ENCODE peak calls at places on chromosomes 12 and 14, in ten cellular contexts. J is choroid plexus epithelial cell, R is lung, E is A549, G is esophagus squamous epithelium, B is GM20000, M is body of pancreas, C is endothelial cell, X is Panc1, N is tibial artery. U is an unnamed sample.

GRCh38 chr14:77036484-77037337 is 8.2 kb upstream of the IRF2BPL start:
- DNase-seq in J (no peak), R (no peak), E (no peak), G (no peak), B (peak), M (no peak), C (no peak), X (no peak), N (no peak), U (no peak)

GRCh38 chr12:55743131-55743921 is 404 bp downstream of the GDF11 start:
- DNase-seq in J (peak), R (no peak), E (peak), G (no peak), B (peak), M (peak), C (peak), X (no peak), N (no peak), U (peak)

GRCh38 chr14:98210045-98210678 is 1061.8 kb downstream of the BCL11B start:
- DNase-seq in J (no peak), R (no peak), E (no peak), G (no peak), B (no peak), M (no peak), C (no peak), X (no peak), N (no peak), U (no peak)

GRCh38 chr14:31969371-31969770 is 107.7 kb upstream of the ARHGAP5 start:
- DNase-seq in J (no peak), R (no peak), E (no peak), G (no peak), B (no peak), M (no peak), C (no peak), X (no peak), N (no peak), U (no peak)

GRCh38 chr12:57177354-57177753 is 29.9 kb upstream of the LRP1-AS start:
- DNase-seq in J (no peak), R (no peak), E (no peak), G (no peak), B (no peak), M (no peak), C (no peak), X (no peak), N (no peak), U (no peak)

GRCh38 chr12:103665971-103666370 is 78.9 kb downstream of the STAB2 start:
- DNase-seq in J (no peak), R (no peak), E (no peak), G (no peak), B (no peak), M (no peak), C (no peak), X (no peak), N (no peak), U (no peak)

GRCh38 chr12:88325076-88325827 is 183.1 kb downstream of the TMTC3 start:
- DNase-seq in J (peak), R (no peak), E (peak), G (no peak), B (no peak), M (no peak), C (no peak), X (no peak), N (no peak), U (no peak)

GRCh38 chr12:110600254-110600653 is 13.7 kb upstream of the TCTN1 start:
- DNase-seq in J (peak), R (no peak), E (peak), G (no peak), B (peak), M (no peak), C (no peak), X (no peak), N (no peak), U (no peak)

GRCh38 chr12:33650832-33651231 is 211.2 kb upstream of the SYT10 start:
- DNase-seq in J (no peak), R (no peak), E (no peak), G (no peak), B (no peak), M (no peak), C (no peak), X (no peak), N (no peak), U (no peak)

GRCh38 chr12:58487280-58488141 is 432.8 kb downstream of the LRIG3 start:
- DNase-seq in J (peak), R (no peak), E (no peak), G (no peak), B (no peak), M (no peak), C (no peak), X (no peak), N (no peak), U (no peak)

GRCh38 chr14:100138082-100138787 is 21.2 kb downstream of the DEGS2 start:
- DNase-seq in J (no peak), R (no peak), E (no peak), G (no peak), B (peak), M (no peak), C (no peak), X (no peak), N (no peak), U (peak)

GRCh38 chr14:21093769-21094681 is 4.4 kb downstream of the ZNF219 start:
- DNase-seq in J (no peak), R (no peak), E (no peak), G (no peak), B (no peak), M (no peak), C (no peak), X (no peak), N (no peak), U (no peak)

GRCh38 chr12:75712223-75712622 is 200.8 kb upstream of the KRR1 start:
- DNase-seq in J (no peak), R (no peak), E (no peak), G (no peak), B (no peak), M (no peak), C (no peak), X (peak), N (no peak), U (peak)

GRCh38 chr14:73879027-73879426 is 7.6 kb upstream of the ZNF410 start:
- DNase-seq in J (peak), R (no peak), E (no peak), G (no peak), B (no peak), M (no peak), C (no peak), X (no peak), N (no peak), U (no peak)

GRCh38 chr14:101595887-101596721 is 34.8 kb downstream of the DIO3 start:
- DNase-seq in J (no peak), R (no peak), E (no peak), G (no peak), B (no peak), M (no peak), C (no peak), X (no peak), N (no peak), U (no peak)

GRCh38 chr12:108649668-108650067 is 16.0 kb upstream of the SELPLG start:
- DNase-seq in J (peak), R (no peak), E (no peak), G (no peak), B (no peak), M (no peak), C (no peak), X (no peak), N (no peak), U (no peak)

GRCh38 chr12:100790558-100790957 is 4.0 kb upstream of the ANO4 start:
- DNase-seq in J (no peak), R (no peak), E (no peak), G (no peak), B (no peak), M (no peak), C (no peak), X (no peak), N (no peak), U (no peak)
- TF ChIP-seq CTCF in J (no peak), R (no peak), E (no peak), G (no peak), B (no peak), M (no peak), C (no peak), X (no peak), N (no peak), U (no peak)

DNA sequence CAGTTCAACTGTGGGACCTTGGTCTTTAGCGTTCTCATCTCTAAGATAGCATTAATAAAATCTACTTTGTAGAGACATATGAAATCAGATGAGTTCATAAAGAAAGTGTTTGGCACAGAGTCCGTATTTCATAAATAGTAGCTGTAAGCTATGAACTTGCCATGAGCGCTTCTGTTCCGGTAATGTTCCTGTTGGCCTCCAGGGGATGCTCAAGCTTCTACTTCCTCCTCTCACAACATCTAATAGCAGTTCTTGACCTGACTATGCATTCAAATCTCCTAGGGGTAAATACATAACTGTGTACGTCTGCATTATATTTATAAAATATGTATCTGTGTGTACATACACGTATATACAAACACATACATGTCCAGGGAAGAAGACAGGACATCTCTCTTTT is 288.2 kb upstream of the TMPO start:
- DNase-seq in J (peak), R (no peak), E (no peak), G (no peak), B (no peak), M (no peak), C (no peak), X (no peak), N (no peak), U (no peak)
- TF ChIP-seq CTCF in J (peak), R (no peak), E (peak), G (peak), B (no peak), M (peak), C (peak), X (peak), N (no peak), U (no peak)

GRCh38 chr12:15636060-15636890 is 152.9 kb downstream of the EPS8 start:
- DNase-seq in J (peak), R (no peak), E (no peak), G (no peak), B (no peak), M (no peak), C (no peak), X (no peak), N (no peak), U (no peak)
- TF ChIP-seq CTCF in J (no peak), R (no peak), E (no peak), G (no peak), B (no peak), M (no peak), C (no peak), X (no peak), N (no peak), U (no peak)

GRCh38 chr12:96257550-96258392 is 63.6 kb downstream of the ELK3 start:
- DNase-seq in J (peak), R (no peak), E (no peak), G (no peak), B (no peak), M (no peak), C (no peak), X (no peak), N (no peak), U (no peak)

GRCh38 chr12:96256672-96257361 is 62.6 kb downstream of the ELK3 start:
- DNase-seq in J (no peak), R (no peak), E (no peak), G (no peak), B (no peak), M (no peak), C (no peak), X (no peak), N (no peak), U (no peak)

GRCh38 chr12:96261557-96261956 is 67.4 kb downstream of the ELK3 start:
- DNase-seq in J (no peak), R (no peak), E (no peak), G (no peak), B (no peak), M (no peak), C (no peak), X (no peak), N (no peak), U (no peak)

GRCh38 chr12:96260644-96261043 is 66.5 kb downstream of the ELK3 start:
- DNase-seq in J (no peak), R (no peak), E (no peak), G (no peak), B (no peak), M (no peak), C (no peak), X (no peak), N (no peak), U (no peak)

GRCh38 chr12:96258451-96258933 is 64.3 kb downstream of the ELK3 start:
- DNase-seq in J (peak), R (no peak), E (no peak), G (no peak), B (no peak), M (peak), C (no peak), X (no peak), N (peak), U (no peak)
- TF ChIP-seq CTCF in J (no peak), R (no peak), E (no peak), G (no peak), B (no peak), M (no peak), C (no peak), X (no peak), N (no peak), U (no peak)

GRCh38 chr14:35985504-35986218 is 159.5 kb downstream of the BRMS1L start:
- DNase-seq in J (peak), R (no peak), E (peak), G (no peak), B (no peak), M (no peak), C (no peak), X (no peak), N (no peak), U (no peak)
- TF ChIP-seq CTCF in J (no peak), R (no peak), E (no peak), G (no peak), B (no peak), M (no peak), C (no peak), X (no peak), N (no peak), U (no peak)

GRCh38 chr12:81229718-81230117 is 151.8 kb downstream of the ACSS3 start:
- DNase-seq in J (no peak), R (no peak), E (no peak), G (no peak), B (no peak), M (no peak), C (no peak), X (no peak), N (no peak), U (no peak)

DNA sequence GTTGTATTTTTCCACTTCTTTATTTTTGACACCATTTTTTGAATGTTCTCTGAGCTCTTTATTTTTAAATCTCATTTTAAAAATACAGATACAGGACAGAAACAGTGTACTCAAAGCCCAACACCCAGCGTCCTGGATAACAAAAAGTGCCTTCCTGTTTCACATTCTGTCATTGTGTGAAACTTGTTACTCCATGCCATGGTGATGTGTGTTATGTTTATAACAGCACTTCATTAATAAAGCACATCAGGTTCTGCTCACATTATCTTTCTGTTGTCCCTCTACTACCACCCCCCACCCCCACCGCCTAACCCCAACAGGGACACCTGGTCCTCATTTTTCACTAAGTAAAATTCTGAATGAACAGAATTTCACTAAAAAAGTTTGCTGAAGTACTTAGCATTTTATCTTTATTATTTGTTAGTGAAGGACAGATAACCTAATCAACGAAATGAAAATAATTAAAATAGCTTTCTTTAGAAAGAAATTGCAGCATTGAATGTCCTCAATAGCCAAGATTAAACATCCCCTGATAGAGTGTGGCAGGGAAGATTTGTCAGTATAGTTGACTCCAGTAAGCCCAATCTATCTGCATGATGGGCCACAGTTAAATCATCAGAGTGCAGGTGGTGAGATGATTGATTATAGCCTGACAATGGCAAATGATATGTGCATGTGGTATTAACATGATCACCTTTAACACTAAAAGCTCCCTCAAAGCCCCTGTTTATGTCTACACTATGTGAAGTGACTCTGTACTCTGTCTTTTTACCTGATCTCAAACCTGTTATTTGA is 153.9 kb downstream of the ACSS3 start:
- DNase-seq in J (no peak), R (no peak), E (no peak), G (no peak), B (no peak), M (no peak), C (no peak), X (no peak), N (no peak), U (no peak)
- TF ChIP-seq CTCF in J (no peak), R (no peak), E (no peak), G (no peak), B (no peak), M (no peak), C (no peak), X (no peak), N (no peak), U (no peak)

GRCh38 chr12:63416788-63417187 is 251.5 kb downstream of the DPY19L2 start:
- DNase-seq in J (no peak), R (no peak), E (no peak), G (no peak), B (no peak), M (no peak), C (no peak), X (no peak), N (no peak), U (no peak)

GRCh38 chr12:63419119-63419518 is 249.2 kb downstream of the DPY19L2 start:
- DNase-seq in J (no peak), R (no peak), E (no peak), G (no peak), B (no peak), M (no peak), C (no peak), X (peak), N (no peak), U (peak)

GRCh38 chr12:63423839-63424238 is 244.5 kb downstream of the DPY19L2 start:
- DNase-seq in J (no peak), R (no peak), E (no peak), G (no peak), B (no peak), M (no peak), C (no peak), X (no peak), N (no peak), U (no peak)

GRCh38 chr12:63415357-63415756 is 252.9 kb downstream of the DPY19L2 start:
- DNase-seq in J (no peak), R (no peak), E (no peak), G (no peak), B (no peak), M (no peak), C (no peak), X (no peak), N (no peak), U (no peak)

DNA sequence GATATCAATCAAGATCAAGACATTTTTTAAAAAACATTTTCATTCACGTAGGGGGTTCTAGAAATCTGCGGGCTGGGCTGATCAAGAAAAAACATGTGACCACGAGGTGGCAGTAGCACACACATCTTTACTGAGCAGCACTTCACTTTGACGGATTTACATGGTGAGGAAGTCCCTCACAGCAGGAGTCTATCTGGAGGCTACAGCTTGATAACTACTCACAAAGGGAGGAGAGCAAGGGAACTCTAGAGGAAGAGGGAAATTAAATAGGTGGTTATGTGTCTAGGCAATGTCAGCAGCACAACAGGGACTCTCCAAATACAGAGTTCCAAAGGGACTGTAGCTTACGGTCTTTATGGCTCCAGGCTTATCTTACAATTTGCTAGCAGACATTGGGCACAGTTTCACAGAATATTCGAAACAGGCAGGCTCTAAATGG is 248.1 kb downstream of the DPY19L2 start:
- DNase-seq in J (peak), R (no peak), E (peak), G (no peak), B (peak), M (peak), C (peak), X (peak), N (no peak), U (peak)
- TF ChIP-seq CTCF in J (peak), R (peak), E (peak), G (peak), B (peak), M (peak), C (peak), X (peak), N (peak), U (no peak)

GRCh38 chr12:52975820-52976573 is 27.1 kb downstream of the KRT18 start:
- DNase-seq in J (peak), R (no peak), E (no peak), G (no peak), B (no peak), M (no peak), C (peak), X (no peak), N (no peak), U (peak)
- TF ChIP-seq CTCF in J (peak), R (no peak), E (peak), G (peak), B (no peak), M (no peak), C (no peak), X (no peak), N (no peak), U (no peak)

GRCh38 chr14:30610719-30611388 is 11.3 kb upstream of the SCFD1 start:
- DNase-seq in J (peak), R (peak), E (peak), G (no peak), B (peak), M (peak), C (peak), X (no peak), N (peak), U (peak)
- TF ChIP-seq CTCF in J (peak), R (peak), E (peak), G (no peak), B (peak), M (peak), C (no peak), X (peak), N (no peak), U (no peak)

DNA sequence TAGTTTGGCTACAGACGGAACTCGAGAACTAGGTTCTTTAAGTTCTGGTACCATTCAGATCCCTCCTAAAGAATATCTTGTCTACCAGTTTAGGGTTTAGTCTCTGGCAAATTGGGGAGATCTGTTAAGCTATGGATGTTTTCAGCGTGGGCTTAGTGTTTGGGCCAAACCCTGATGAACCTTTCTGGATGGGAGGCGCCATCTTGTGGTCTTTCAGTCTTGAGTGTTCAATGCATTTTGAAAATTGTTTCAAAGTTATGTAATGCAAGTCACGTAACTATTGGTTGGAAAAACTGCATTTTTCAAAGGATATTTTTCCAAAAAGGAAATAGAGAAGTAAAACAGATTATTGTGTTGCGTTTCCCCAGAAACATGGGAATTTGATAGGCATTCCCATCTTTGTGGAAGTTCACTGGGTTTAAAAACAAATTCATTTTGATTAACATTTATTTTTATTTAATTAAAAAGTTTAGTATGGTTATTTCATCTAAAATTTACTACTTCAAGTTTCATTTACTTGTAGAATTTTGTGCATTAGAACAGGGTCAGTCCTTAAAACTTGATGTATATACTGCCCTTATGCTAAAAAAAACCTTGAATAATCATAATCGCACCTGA is 169.0 kb downstream of the PRIMA1 start:
- DNase-seq in J (peak), R (no peak), E (peak), G (no peak), B (peak), M (peak), C (peak), X (peak), N (no peak), U (peak)
- TF ChIP-seq CTCF in J (peak), R (peak), E (peak), G (peak), B (peak), M (peak), C (peak), X (peak), N (peak), U (peak)

U was measured in Calu3.